ENCODE peak calls at places on chromosomes 12 and 14, in four cellular contexts. B is cardiac muscle cell, Y is stomach, E is tibial artery. N is an unnamed sample.

GRCh38 chr12:112122823-112123690 is 2.3 kb upstream of the TRAFD1 start:
- DNase-seq in B (peak; percentile 76), E (no peak), Y (no peak), N (no peak)

GRCh38 chr12:122788387-122788786 is 14.0 kb downstream of the CCDC62 start:
- DNase-seq in E (no peak), Y (no peak), B (peak; percentile 44), N (no peak)

GRCh38 chr14:89303452-89304435 is 113.3 kb downstream of the FOXN3 start:
- DNase-seq in Y (peak; percentile 36), B (peak; percentile 83), E (peak; percentile 87), N (peak; percentile 12)

GRCh38 chr12:119988440-119988787 is 622 bp upstream of the BICDL1 start:
- DNase-seq in E (no peak), B (peak; percentile 31), Y (no peak), N (no peak)

GRCh38 chr14:100712490-100712889 is 14.2 kb upstream of the DLK1 start:
- DNase-seq in Y (peak; percentile 39), B (no peak), E (no peak), N (no peak)

GRCh38 chr14:58821421-58821820 is 183.7 kb downstream of the DACT1 start:
- DNase-seq in B (no peak), E (no peak), Y (no peak), N (no peak)

GRCh38 chr14:61203059-61203753 is 77.9 kb downstream of the TMEM30B start:
- DNase-seq in E (no peak), B (no peak), Y (no peak), N (no peak)

GRCh38 chr14:100389497-100390104 is 66.5 kb downstream of the SLC25A47 start:
- DNase-seq in B (no peak), Y (peak; percentile 75), E (no peak), N (no peak)

GRCh38 chr14:49861581-49861922 is 9.0 kb upstream of the NEMF start:
- DNase-seq in Y (peak; percentile 53), B (peak; percentile 94), E (peak; percentile 84), N (peak; percentile 37)

GRCh38 chr12:56995201-56995929 is 11.0 kb downstream of the ZBTB39 start:
- DNase-seq in B (no peak), Y (no peak), E (no peak), N (no peak)

GRCh38 chr14:93745603-93746273 is 42.5 kb downstream of the PRIMA1 start:
- DNase-seq in E (no peak), Y (no peak), B (no peak), N (no peak)

GRCh38 chr14:61887628-61888027 is 125.4 kb downstream of the SNAPC1 start:
- DNase-seq in E (no peak), Y (no peak), B (no peak), N (no peak)

GRCh38 chr12:131242741-131243496 is 289.2 kb downstream of the ADGRD1 start:
- DNase-seq in Y (no peak), E (no peak), B (no peak), N (no peak)

GRCh38 chr14:92503756-92504491 is 9.7 kb upstream of the RIN3 start:
- DNase-seq in Y (no peak), E (peak; percentile 1), B (peak; percentile 65), N (no peak)

GRCh38 chr12:47903927-47904646 is 707 bp downstream of the VDR start:
- DNase-seq in E (peak; percentile 89), B (peak; percentile 83), Y (peak; percentile 66), N (peak; percentile 14)

GRCh38 chr14:74984241-74985027 is 18.3 kb upstream of the EIF2B2 start:
- DNase-seq in B (no peak), Y (no peak), E (no peak), N (no peak)

GRCh38 chr12:46677749-46678148 is 148.0 kb downstream of the SLC38A4 start:
- DNase-seq in B (peak; percentile 63), Y (no peak), E (no peak), N (peak; percentile 33)

GRCh38 chr14:51394391-51394790 is 154.3 kb downstream of the TMX1 start:
- DNase-seq in E (no peak), B (no peak), Y (no peak), N (no peak)

GRCh38 chr14:55438066-55438683 is 2.2 kb downstream of the TBPL2 start:
- DNase-seq in B (peak; percentile 78), E (no peak), Y (no peak), N (peak; percentile 45)

GRCh38 chr12:46664771-46665287 is 161.0 kb downstream of the SLC38A4 start:
- DNase-seq in E (no peak), Y (no peak), B (peak; percentile 83), N (peak; percentile 50)

GRCh38 chr14:33943081-33943480 is 7.8 kb downstream of the EGLN3 start:
- DNase-seq in E (no peak), B (no peak), Y (peak; percentile 61), N (no peak)

GRCh38 chr12:49200882-49201594 is 12.2 kb upstream of the TUBA1A start:
- DNase-seq in Y (no peak), B (peak; percentile 92), E (no peak), N (no peak)

GRCh38 chr12:117409286-117409685 is 47.9 kb upstream of the NOS1 start:
- DNase-seq in B (no peak), Y (no peak), E (no peak), N (no peak)
- H3K27me3 ChIP-seq in B (no peaks in the 10 kb centered on the region), Y (no peaks in the 10 kb centered on the region), E (no peaks in the 10 kb centered on the region), N (no peaks in the 10 kb centered on the region)

DNA sequence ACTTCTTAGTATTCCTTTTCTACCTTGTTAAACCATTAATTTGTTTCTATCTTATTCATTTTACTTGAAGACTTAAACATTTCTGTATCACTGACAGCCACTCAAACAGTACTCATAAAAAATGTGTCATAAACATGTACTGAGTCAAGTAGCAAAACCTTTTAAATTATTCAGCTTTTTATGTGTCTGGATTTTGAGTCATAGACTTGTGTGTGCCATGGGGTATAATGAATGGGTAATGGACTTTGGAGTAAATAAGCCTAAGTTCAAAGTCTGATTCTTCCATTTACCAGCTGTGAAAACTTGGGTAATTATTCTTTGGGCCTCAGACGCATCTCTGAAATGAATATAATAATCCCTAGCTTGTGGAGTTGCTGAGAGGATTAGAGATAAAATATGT is 199.0 kb downstream of the RAD51B start:
- DNase-seq in Y (no peak), B (no peak), E (no peak), N (no peak)
- H3K27ac ChIP-seq in Y (no peak overlapping the region), B (no peak overlapping the region), E (no peak overlapping the region), N (no peak overlapping the region)

DNA sequence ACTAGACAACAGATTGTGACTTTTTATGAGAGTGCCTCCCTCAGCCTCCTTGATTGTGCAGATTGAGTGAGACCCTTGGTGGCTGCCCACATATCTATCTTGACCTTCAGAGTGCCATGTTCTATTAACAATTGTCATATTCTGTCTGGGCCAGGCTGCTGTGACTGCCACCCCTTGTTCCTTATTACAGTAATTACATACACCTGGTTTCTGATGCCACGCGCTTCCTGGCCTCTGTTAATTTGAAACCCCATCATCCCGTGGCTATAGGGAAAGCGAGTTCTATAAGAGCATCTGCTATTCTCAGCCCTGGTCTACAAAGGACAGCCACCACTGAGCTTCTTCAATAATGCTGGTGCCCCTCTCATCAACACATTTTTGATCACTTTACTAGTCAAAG is 228.7 kb downstream of the PCNX1 start:
- DNase-seq in B (no peak), Y (no peak), E (no peak), N (no peak)
- H3K27me3 ChIP-seq in B (no peaks in the 10 kb centered on the region), Y (no peaks in the 10 kb centered on the region), E (no peaks in the 10 kb centered on the region), N (no peaks in the 10 kb centered on the region)

GRCh38 chr14:20799444-20799843 is 3.2 kb downstream of the RNASE1 start:
- DNase-seq in B (peak; percentile 23), E (no peak), Y (no peak), N (no peak)

GRCh38 chr14:20799955-20800544 is 2.6 kb downstream of the RNASE1 start:
- DNase-seq in B (peak; percentile 18), E (peak; percentile 73), Y (peak; percentile 33), N (no peak)

GRCh38 chr14:20797159-20797558 is 5.5 kb downstream of the RNASE1 start:
- DNase-seq in E (no peak), Y (no peak), B (no peak), N (no peak)

GRCh38 chr14:20798932-20799331 is 3.7 kb downstream of the RNASE1 start:
- DNase-seq in B (no peak), E (no peak), Y (no peak), N (no peak)

DNA sequence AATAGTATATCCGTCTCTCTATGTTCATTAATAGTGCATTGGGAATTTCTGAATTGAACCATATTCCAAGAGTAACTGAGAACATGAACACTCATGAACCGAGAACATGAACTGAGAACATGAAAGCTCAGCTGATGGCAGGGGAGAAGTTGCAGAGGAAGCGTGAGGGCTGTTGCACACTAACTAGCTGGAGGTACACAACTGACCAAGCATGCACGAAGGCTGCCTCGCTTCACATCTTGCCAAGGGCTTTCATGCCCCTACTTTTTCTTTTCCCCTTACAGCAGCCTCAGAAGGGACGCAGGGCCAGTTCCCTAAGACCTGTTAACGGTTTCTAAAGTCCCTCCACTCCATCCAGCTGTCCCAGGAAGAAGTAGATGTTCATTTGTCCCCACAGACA is 4.3 kb downstream of the RNASE1 start:
- DNase-seq in B (no peak), Y (no peak), E (no peak), N (no peak)
- H3K27ac ChIP-seq in B (peak overlapping the region; percentile 99), Y (peak overlapping the region; percentile 73), E (no peak overlapping the region), N (no peak overlapping the region)

DNA sequence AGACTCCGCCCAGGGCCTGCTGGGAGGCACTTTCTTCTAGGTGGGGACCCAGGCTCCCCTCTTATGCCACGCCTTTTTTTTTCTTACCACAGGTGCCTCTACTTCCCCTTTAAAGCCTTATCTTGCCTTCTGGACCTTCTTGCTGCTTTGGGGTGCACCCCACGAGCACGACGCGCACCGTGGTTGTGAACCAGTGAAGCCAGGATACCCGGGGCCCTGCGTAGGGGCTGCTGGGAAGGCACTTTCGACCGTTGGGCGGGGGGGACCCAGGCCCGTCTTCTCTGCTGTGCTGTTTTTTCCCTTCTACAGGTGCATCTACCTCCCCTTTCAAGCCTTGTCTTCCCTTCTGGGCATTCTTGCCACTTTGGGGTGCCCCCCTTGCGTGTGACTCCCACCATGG is 305.4 kb downstream of the ALG10 start:
- DNase-seq in E (no peak), B (no peak), Y (no peak), N (no peak)
- H3K27me3 ChIP-seq in E (no peaks in the 10 kb centered on the region), B (no peaks in the 10 kb centered on the region), Y (no peaks in the 10 kb centered on the region), N (no peaks in the 10 kb centered on the region)

GRCh38 chr12:481422-481821 is 21.7 kb downstream of the B4GALNT3 start:
- DNase-seq in E (peak; percentile 94), B (peak; percentile 37), Y (peak; percentile 51), N (no peak)

GRCh38 chr12:479161-479560 is 19.4 kb downstream of the B4GALNT3 start:
- DNase-seq in B (no peak), E (no peak), Y (no peak), N (no peak)

GRCh38 chr12:482061-482460 is 22.3 kb downstream of the B4GALNT3 start:
- DNase-seq in B (no peak), E (no peak), Y (peak; percentile 14), N (no peak)

GRCh38 chr12:484096-484495 is 24.4 kb downstream of the B4GALNT3 start:
- DNase-seq in B (no peak), E (peak; percentile 19), Y (peak; percentile 25), N (no peak)

GRCh38 chr12:480831-481230 is 21.1 kb downstream of the B4GALNT3 start:
- DNase-seq in B (peak; percentile 49), E (peak; percentile 94), Y (no peak), N (no peak)
- H3K27ac ChIP-seq in B (peak overlapping the region; percentile 91), E (peak overlapping the region; percentile 95), Y (peak overlapping the region; percentile 49), N (no peak overlapping the region)

N was measured in CD4-positive, CD25-positive, alpha-beta regulatory T cell.